ENCODE peak calls at places on chromosomes 5 and 9, in six cellular contexts. E, V, N, A, I and D are unnamed samples.

GRCh38 chr9:129398101-129398795 is 220.2 kb upstream of the IER5L start:
- DNase-seq in E (no peak), V (no peak), N (no peak), A (no peak), I (no peak), D (peak; percentile 75)

GRCh38 chr9:976258-976804 is at the start of gene DMRT3:
- DNase-seq in I (no peak), V (no peak), A (no peak), E (no peak), N (no peak), D (no peak)

GRCh38 chr5:67173959-67174358 is 22.6 kb downstream of the CD180 start:
- DNase-seq in E (no peak), A (no peak), V (no peak), N (no peak), I (no peak), D (no peak)

GRCh38 chr5:43967165-43967564 is 364.2 kb downstream of the NNT start:
- DNase-seq in I (no peak), N (no peak), V (no peak), A (no peak), E (no peak), D (no peak)

GRCh38 chr5:119336262-119336661 is 19.6 kb upstream of the TNFAIP8 start:
- DNase-seq in E (no peak), N (no peak), A (peak; percentile 19), I (no peak), V (no peak), D (no peak)

GRCh38 chr9:133738039-133738805 is at the start of gene SARDH:
- DNase-seq in N (peak; percentile 63), A (peak; percentile 39), I (peak; percentile 89), E (no peak), V (peak; percentile 23), D (peak; percentile 86)

GRCh38 chr5:127111112-127111511 is 37.8 kb upstream of the C5orf63 start:
- DNase-seq in I (no peak), V (no peak), A (no peak), N (no peak), E (no peak), D (no peak)

GRCh38 chr9:133457233-133457632 is 2.5 kb upstream of the CACFD1 start:
- DNase-seq in N (no peak), I (no peak), V (no peak), E (no peak), A (no peak), D (no peak)

GRCh38 chr5:59390074-59390659 is 503.4 kb downstream of the PDE4D start:
- DNase-seq in A (peak; percentile 26), N (no peak), E (peak; percentile 38), V (no peak), I (peak; percentile 29), D (no peak)

GRCh38 chr9:71626395-71626794 is 141.9 kb downstream of the CEMIP2 start:
- DNase-seq in I (no peak), A (no peak), N (no peak), E (no peak), V (no peak), D (no peak)

GRCh38 chr5:59923465-59923864 is 29.9 kb upstream of the PDE4D start:
- DNase-seq in V (no peak), A (no peak), N (no peak), I (peak; percentile 6), E (peak; percentile 2), D (no peak)

GRCh38 chr5:99116526-99116925 is 187.7 kb upstream of the CHD1 start:
- DNase-seq in N (no peak), E (no peak), A (no peak), I (no peak), V (no peak), D (no peak)

GRCh38 chr9:94514722-94515121 is 40.2 kb upstream of the PCAT7 start:
- DNase-seq in N (no peak), A (no peak), E (no peak), V (no peak), I (no peak), D (no peak)

GRCh38 chr5:44981708-44982107 is 173.0 kb downstream of the MRPS30 start:
- DNase-seq in A (no peak), N (no peak), E (no peak), I (no peak), V (no peak), D (no peak)

GRCh38 chr5:180085837-180086236 is 14.3 kb upstream of the RNF130 start:
- DNase-seq in I (no peak), V (no peak), E (no peak), A (no peak), N (no peak), D (no peak)

GRCh38 chr5:6365977-6366590 is 12.3 kb downstream of the MED10 start:
- DNase-seq in N (no peak), A (no peak), V (no peak), I (no peak), E (no peak), D (peak; percentile 39)